ENCODE peak calls at places on chromosome 16, in six cellular contexts. One of them, this sample, is unnamed.

GRCh38 chr16:89398924-89399323 is 91.4 kb downstream of the ANKRD11 start:
- DNase-seq in body of pancreas: no peak
- DNase-seq in right cardiac atrium: no peak
- DNase-seq in heart right ventricle: no peak
- DNase-seq in heart left ventricle: no peak
- DNase-seq in mucosa of descending colon: no peak
- DNase-seq in this sample: no peak

GRCh38 chr16:66588981-66589713 is 9.9 kb downstream of the CMTM2 start:
- DNase-seq in body of pancreas: no peak
- DNase-seq in right cardiac atrium: peak; percentile 69
- DNase-seq in heart right ventricle: peak; percentile 35
- DNase-seq in heart left ventricle: no peak
- DNase-seq in mucosa of descending colon: peak; percentile 59
- DNase-seq in this sample: no peak

GRCh38 chr16:87190288-87191240 is 126.6 kb downstream of the C16orf95 start:
- DNase-seq in body of pancreas: no peak
- DNase-seq in right cardiac atrium: no peak
- DNase-seq in heart right ventricle: no peak
- DNase-seq in heart left ventricle: no peak
- DNase-seq in mucosa of descending colon: no peak
- DNase-seq in this sample: no peak

GRCh38 chr16:88314991-88315542 is 67.7 kb upstream of the ZNF469 start:
- DNase-seq in body of pancreas: no peak
- DNase-seq in right cardiac atrium: no peak
- DNase-seq in heart right ventricle: no peak
- DNase-seq in heart left ventricle: no peak
- DNase-seq in mucosa of descending colon: no peak
- DNase-seq in this sample: no peak

GRCh38 chr16:84751947-84752346 is 52.1 kb downstream of the USP10 start:
- DNase-seq in body of pancreas: no peak
- DNase-seq in right cardiac atrium: no peak
- DNase-seq in heart right ventricle: no peak
- DNase-seq in heart left ventricle: no peak
- DNase-seq in mucosa of descending colon: no peak
- DNase-seq in this sample: no peak

GRCh38 chr16:56930516-56931252 is 1.3 kb upstream of the HERPUD1 start:
- DNase-seq in body of pancreas: peak; percentile 38
- DNase-seq in right cardiac atrium: no peak
- DNase-seq in heart right ventricle: no peak
- DNase-seq in heart left ventricle: no peak
- DNase-seq in mucosa of descending colon: peak; percentile 57
- DNase-seq in this sample: no peak

GRCh38 chr16:85234310-85235235 is 122.3 kb upstream of the CIBAR2 start:
- DNase-seq in body of pancreas: peak; percentile 38
- DNase-seq in right cardiac atrium: peak; percentile 93
- DNase-seq in heart right ventricle: peak; percentile 76
- DNase-seq in heart left ventricle: peak; percentile 74
- DNase-seq in mucosa of descending colon: peak; percentile 65
- DNase-seq in this sample: peak; percentile 50

GRCh38 chr16:57603110-57604024 is 25.1 kb upstream of the ADGRG1 start:
- DNase-seq in body of pancreas: no peak
- DNase-seq in right cardiac atrium: no peak
- DNase-seq in heart right ventricle: no peak
- DNase-seq in heart left ventricle: no peak
- DNase-seq in mucosa of descending colon: no peak
- DNase-seq in this sample: no peak

GRCh38 chr16:11792404-11793260 is 4.4 kb downstream of the ZC3H7A start:
- DNase-seq in body of pancreas: peak; percentile 67
- DNase-seq in right cardiac atrium: no peak
- DNase-seq in heart right ventricle: no peak
- DNase-seq in heart left ventricle: no peak
- DNase-seq in mucosa of descending colon: peak; percentile 59
- DNase-seq in this sample: no peak

GRCh38 chr16:87314990-87315420 is 2.2 kb downstream of the C16orf95 start:
- DNase-seq in body of pancreas: no peak
- DNase-seq in right cardiac atrium: peak; percentile 49
- DNase-seq in heart right ventricle: no peak
- DNase-seq in heart left ventricle: no peak
- DNase-seq in mucosa of descending colon: no peak
- DNase-seq in this sample: no peak

GRCh38 chr16:11797957-11798299 is 870 bp upstream of the ZC3H7A start:
- DNase-seq in body of pancreas: peak; percentile 32
- DNase-seq in right cardiac atrium: no peak
- DNase-seq in heart right ventricle: no peak
- DNase-seq in heart left ventricle: no peak
- DNase-seq in mucosa of descending colon: no peak
- DNase-seq in this sample: no peak

GRCh38 chr16:1413684-1414531 is 596 bp downstream of the UNKL start:
- DNase-seq in body of pancreas: peak; percentile 52
- DNase-seq in right cardiac atrium: peak; percentile 85
- DNase-seq in heart right ventricle: peak; percentile 69
- DNase-seq in heart left ventricle: no peak
- DNase-seq in mucosa of descending colon: peak; percentile 80
- DNase-seq in this sample: no peak

GRCh38 chr16:89764711-89765201 is 43.4 kb downstream of the ZNF276 start:
- DNase-seq in body of pancreas: no peak
- DNase-seq in right cardiac atrium: peak; percentile 67
- DNase-seq in heart right ventricle: no peak
- DNase-seq in heart left ventricle: peak; percentile 39
- DNase-seq in mucosa of descending colon: peak; percentile 67
- DNase-seq in this sample: peak; percentile 73

GRCh38 chr16:57102888-57103879 is 10.8 kb downstream of the CPNE2 start:
- DNase-seq in body of pancreas: no peak
- DNase-seq in right cardiac atrium: no peak
- DNase-seq in heart right ventricle: no peak
- DNase-seq in heart left ventricle: no peak
- DNase-seq in mucosa of descending colon: no peak
- DNase-seq in this sample: no peak

GRCh38 chr16:88611220-88611821 is 27.1 kb upstream of the IL17C start:
- DNase-seq in body of pancreas: no peak
- DNase-seq in right cardiac atrium: no peak
- DNase-seq in heart right ventricle: no peak
- DNase-seq in heart left ventricle: no peak
- DNase-seq in mucosa of descending colon: no peak
- DNase-seq in this sample: no peak

GRCh38 chr16:14501331-14502255 is 128.5 kb downstream of the PARN start:
- DNase-seq in body of pancreas: peak; percentile 88
- DNase-seq in right cardiac atrium: peak; percentile 95
- DNase-seq in heart right ventricle: peak; percentile 83
- DNase-seq in heart left ventricle: peak; percentile 89
- DNase-seq in mucosa of descending colon: peak; percentile 66
- DNase-seq in this sample: peak; percentile 87

GRCh38 chr16:81535679-81536360 is 91.2 kb downstream of the CMIP start:
- DNase-seq in body of pancreas: no peak
- DNase-seq in right cardiac atrium: no peak
- DNase-seq in heart right ventricle: no peak
- DNase-seq in heart left ventricle: no peak
- DNase-seq in mucosa of descending colon: no peak
- DNase-seq in this sample: no peak
- H3K4me3 ChIP-seq in body of pancreas: no peak overlapping the region
- H3K4me3 ChIP-seq in right cardiac atrium: no peak overlapping the region
- H3K4me3 ChIP-seq in heart right ventricle: no peak overlapping the region
- H3K4me3 ChIP-seq in heart left ventricle: no peak overlapping the region
- H3K4me3 ChIP-seq in mucosa of descending colon: no peak overlapping the region
- H3K4me3 ChIP-seq in this sample: no peak overlapping the region

GRCh38 chr16:23679986-23680336 is 1.3 kb downstream of the PLK1 start:
- DNase-seq in body of pancreas: no peak
- DNase-seq in right cardiac atrium: no peak
- DNase-seq in heart right ventricle: no peak
- DNase-seq in heart left ventricle: no peak
- DNase-seq in mucosa of descending colon: no peak
- DNase-seq in this sample: no peak
- H3K4me1 ChIP-seq in body of pancreas: peaks cover 30% of the 10 kb centered on the region
- H3K4me1 ChIP-seq in right cardiac atrium: peaks cover 2% of the 10 kb centered on the region
- H3K4me1 ChIP-seq in heart right ventricle: peaks cover 10% of the 10 kb centered on the region
- H3K4me1 ChIP-seq in heart left ventricle: peaks cover 5% of the 10 kb centered on the region
- H3K4me1 ChIP-seq in mucosa of descending colon: peaks cover 35% of the 10 kb centered on the region
- H3K4me1 ChIP-seq in this sample: no peaks in the 10 kb centered on the region

GRCh38 chr16:27327586-27327915 is 13.8 kb downstream of the IL4R start:
- DNase-seq in body of pancreas: no peak
- DNase-seq in right cardiac atrium: no peak
- DNase-seq in heart right ventricle: no peak
- DNase-seq in heart left ventricle: no peak
- DNase-seq in mucosa of descending colon: no peak
- DNase-seq in this sample: no peak
- H3K4me3 ChIP-seq in body of pancreas: no peak overlapping the region
- H3K4me3 ChIP-seq in right cardiac atrium: no peak overlapping the region
- H3K4me3 ChIP-seq in heart right ventricle: no peak overlapping the region
- H3K4me3 ChIP-seq in heart left ventricle: no peak overlapping the region
- H3K4me3 ChIP-seq in mucosa of descending colon: no peak overlapping the region
- H3K4me3 ChIP-seq in this sample: no peak overlapping the region

DNA sequence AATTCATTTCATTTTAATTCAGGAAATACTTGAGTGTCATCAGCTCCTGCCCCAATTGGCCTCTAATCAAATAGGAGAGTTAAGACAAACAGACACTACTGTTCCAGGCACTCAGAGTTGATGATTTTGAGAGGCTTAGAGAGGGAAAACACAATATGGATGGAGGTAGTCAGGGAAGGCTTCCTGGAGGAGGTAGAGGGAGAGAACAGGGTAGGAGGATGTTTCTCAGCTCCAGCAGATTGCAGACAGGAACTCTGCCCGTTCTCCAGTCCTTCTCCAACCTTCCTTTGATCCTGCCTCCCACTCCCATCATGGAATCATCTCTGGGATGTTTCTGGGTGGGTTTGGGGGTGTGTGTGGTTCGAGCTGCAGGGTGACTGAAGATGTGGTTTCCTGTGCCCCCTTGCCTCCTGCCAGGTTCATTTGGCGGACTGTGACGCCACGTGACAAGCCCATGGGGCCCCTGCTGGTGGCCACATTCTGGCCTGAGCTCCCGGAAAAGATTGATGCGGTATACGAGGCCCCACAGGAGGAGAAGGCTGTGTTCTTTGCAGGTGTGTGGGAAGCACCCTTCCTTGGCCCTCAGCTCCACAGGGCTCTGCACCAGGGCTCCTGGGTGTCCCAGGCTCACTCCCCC is 12.2 kb upstream of the LPCAT2 start:
- DNase-seq in body of pancreas: no peak
- DNase-seq in right cardiac atrium: no peak
- DNase-seq in heart right ventricle: no peak
- DNase-seq in heart left ventricle: no peak
- DNase-seq in mucosa of descending colon: no peak
- DNase-seq in this sample: no peak
- H3K4me1 ChIP-seq in body of pancreas: peaks cover 4% of the 10 kb centered on the region
- H3K4me1 ChIP-seq in right cardiac atrium: peaks cover 7% of the 10 kb centered on the region
- H3K4me1 ChIP-seq in heart right ventricle: peaks cover 16% of the 10 kb centered on the region
- H3K4me1 ChIP-seq in heart left ventricle: peaks cover 6% of the 10 kb centered on the region
- H3K4me1 ChIP-seq in mucosa of descending colon: peaks cover 14% of the 10 kb centered on the region
- H3K4me1 ChIP-seq in this sample: no peaks in the 10 kb centered on the region

GRCh38 chr16:75341934-75342811 is 90.7 kb upstream of the BCAR1 start:
- DNase-seq in body of pancreas: no peak
- DNase-seq in right cardiac atrium: no peak
- DNase-seq in heart right ventricle: no peak
- DNase-seq in heart left ventricle: no peak
- DNase-seq in mucosa of descending colon: no peak
- DNase-seq in this sample: no peak
- H3K4me3 ChIP-seq in body of pancreas: no peak overlapping the region
- H3K4me3 ChIP-seq in right cardiac atrium: no peak overlapping the region
- H3K4me3 ChIP-seq in heart right ventricle: no peak overlapping the region
- H3K4me3 ChIP-seq in heart left ventricle: no peak overlapping the region
- H3K4me3 ChIP-seq in mucosa of descending colon: no peak overlapping the region
- H3K4me3 ChIP-seq in this sample: no peak overlapping the region

GRCh38 chr16:9096416-9096952 is 5.0 kb downstream of the HAPSTR1 start:
- DNase-seq in body of pancreas: no peak
- DNase-seq in right cardiac atrium: no peak
- DNase-seq in heart right ventricle: no peak
- DNase-seq in heart left ventricle: no peak
- DNase-seq in mucosa of descending colon: no peak
- DNase-seq in this sample: no peak

GRCh38 chr16:9098377-9099090 is 7.1 kb downstream of the HAPSTR1 start:
- DNase-seq in body of pancreas: no peak
- DNase-seq in right cardiac atrium: no peak
- DNase-seq in heart right ventricle: no peak
- DNase-seq in heart left ventricle: no peak
- DNase-seq in mucosa of descending colon: no peak
- DNase-seq in this sample: peak; percentile 43

GRCh38 chr16:9095998-9096397 is 4.6 kb downstream of the HAPSTR1 start:
- DNase-seq in body of pancreas: no peak
- DNase-seq in right cardiac atrium: no peak
- DNase-seq in heart right ventricle: no peak
- DNase-seq in heart left ventricle: no peak
- DNase-seq in mucosa of descending colon: no peak
- DNase-seq in this sample: no peak

GRCh38 chr16:9099131-9099625 is 7.7 kb downstream of the HAPSTR1 start:
- DNase-seq in body of pancreas: no peak
- DNase-seq in right cardiac atrium: no peak
- DNase-seq in heart right ventricle: no peak
- DNase-seq in heart left ventricle: no peak
- DNase-seq in mucosa of descending colon: no peak
- DNase-seq in this sample: no peak

GRCh38 chr16:9097266-9098219 is 6.1 kb downstream of the HAPSTR1 start:
- DNase-seq in body of pancreas: no peak
- DNase-seq in right cardiac atrium: no peak
- DNase-seq in heart right ventricle: no peak
- DNase-seq in heart left ventricle: no peak
- DNase-seq in mucosa of descending colon: no peak
- DNase-seq in this sample: no peak
- H3K4me1 ChIP-seq in body of pancreas: peaks cover 94% of the 10 kb centered on the region
- H3K4me1 ChIP-seq in right cardiac atrium: peaks cover 15% of the 10 kb centered on the region
- H3K4me1 ChIP-seq in heart right ventricle: peaks cover 91% of the 10 kb centered on the region
- H3K4me1 ChIP-seq in heart left ventricle: peaks cover 63% of the 10 kb centered on the region
- H3K4me1 ChIP-seq in mucosa of descending colon: peaks cover 71% of the 10 kb centered on the region
- H3K4me1 ChIP-seq in this sample: peaks cover 91% of the 10 kb centered on the region